ENCODE peak calls at places on chromosomes 16 and 17, in five cellular contexts. A is fibroblast of the aortic adventitia; R is activated CD4-positive, alpha-beta T cell treated with anti-CD3 and anti-CD28 coated beads, Interleukin-2, amount 50 U/mL, for 1 hour; U is activated T-helper 1 cell treated with anti-CD3 and anti-CD28 coated beads, Interleukin-12 subunit alpha, Interleukin-12 subunit beta, Interleukin-2, Interleukin-4 antibody, amounts not matched to agents 30 ng/mL and 10 ng/mL and 1 ng/mL, durations not matched to agents 14 hours and 24 hours and 36 hours; C is bronchial epithelial cell. T is an unnamed sample.

GRCh38 chr16:67092227-67092626 is 17.5 kb upstream of the PHAF1 start:
- DNase-seq in A (peak; percentile 68), R (no peak), U (no peak), C (no peak), T (no peak)

GRCh38 chr16:9797306-9797705 is 384.9 kb downstream of the GRIN2A start:
- DNase-seq in A (peak; percentile 82), R (no peak), U (no peak), C (peak; percentile 78), T (no peak)

GRCh38 chr16:68752602-68753001 is 15.5 kb downstream of the CDH1 start:
- DNase-seq in A (no peak), R (no peak), U (peak; percentile 20), C (no peak), T (peak; percentile 42)

GRCh38 chr17:56478836-56479447 is 114.6 kb upstream of the NOG start:
- DNase-seq in A (peak; percentile 28), R (no peak), U (no peak), C (peak; percentile 41), T (no peak)

GRCh38 chr17:16465861-16466338 is 26.1 kb downstream of the LRRC75A start:
- DNase-seq in A (peak; percentile 53), R (no peak), U (no peak), C (no peak), T (no peak)

GRCh38 chr16:57266531-57267268 is 17.8 kb downstream of the PLLP start:
- DNase-seq in A (no peak), R (peak; percentile 46), U (no peak), C (no peak), T (peak; percentile 52)

GRCh38 chr16:54422159-54422558 is 135.6 kb upstream of the IRX3 start:
- DNase-seq in A (no peak), R (no peak), U (no peak), C (no peak), T (no peak)

GRCh38 chr16:27284865-27285675 is 16.5 kb upstream of the NSMCE1 start:
- DNase-seq in A (no peak), R (no peak), U (no peak), C (no peak), T (no peak)

GRCh38 chr17:9271989-9272388 is 250.7 kb downstream of the NTN1 start:
- DNase-seq in A (no peak), R (no peak), U (no peak), C (no peak), T (no peak)

GRCh38 chr17:62601438-62601837 is 26.0 kb upstream of the MRC2 start:
- DNase-seq in A (peak; percentile 53), R (no peak), U (no peak), C (no peak), T (no peak)

GRCh38 chr17:17740627-17741237 is 59.5 kb downstream of the RAI1 start:
- DNase-seq in A (no peak), R (peak; percentile 49), U (no peak), C (peak; percentile 67), T (peak; percentile 28)

GRCh38 chr17:58002558-58002957 is 4.5 kb downstream of the SRSF1 start:
- DNase-seq in A (no peak), R (no peak), U (no peak), C (no peak), T (no peak)

GRCh38 chr17:80124351-80124981 is 22.5 kb downstream of the EIF4A3 start:
- DNase-seq in A (peak; percentile 56), R (no peak), U (no peak), C (peak; percentile 75), T (no peak)

GRCh38 chr17:42294469-42295398 is 6.4 kb downstream of the STAT5A start:
- DNase-seq in A (no peak), R (no peak), U (no peak), C (no peak), T (no peak)

GRCh38 chr17:57722704-57723043 is 22.4 kb downstream of the CCDC182 start:
- DNase-seq in A (no peak), R (no peak), U (no peak), C (no peak), T (no peak)

GRCh38 chr17:74467221-74467951 is 952 bp downstream of the CD300A start:
- DNase-seq in A (no peak), R (no peak), U (no peak), C (no peak), T (no peak)

GRCh38 chr16:82082543-82083244 is 47.6 kb downstream of the HSD17B2 start:
- DNase-seq in A (peak; percentile 15), R (no peak), U (peak; percentile 1), C (peak; percentile 91), T (no peak)

GRCh38 chr16:51450913-51451312 is 299.8 kb upstream of the SALL1 start:
- DNase-seq in A (no peak), R (no peak), U (no peak), C (no peak), T (no peak)

GRCh38 chr17:7586673-7587419 is 3.0 kb downstream of the SOX15 start:
- DNase-seq in A (no peak), R (no peak), U (no peak), C (peak; percentile 52), T (no peak)

GRCh38 chr17:80931421-80932265 is 60.0 kb upstream of the CHMP6 start:
- DNase-seq in A (peak; percentile 76), R (no peak), U (no peak), C (no peak), T (no peak)

GRCh38 chr17:42133461-42134041 is 10.9 kb downstream of the HSPB9 start:
- DNase-seq in A (no peak), R (peak; percentile 27), U (no peak), C (peak; percentile 27), T (no peak)

GRCh38 chr16:71954699-71955195 is 45.5 kb downstream of the PKD1L3 start:
- DNase-seq in A (no peak), R (no peak), U (no peak), C (no peak), T (no peak)

GRCh38 chr17:35117984-35118383 is 1.7 kb downstream of the RAD51D start:
- DNase-seq in A (peak; percentile 26), R (peak; percentile 20), U (peak; percentile 16), C (peak; percentile 34), T (no peak)

GRCh38 chr16:66908116-66908515 is 10.6 kb downstream of the CDH16 start:
- DNase-seq in A (no peak), R (no peak), U (no peak), C (no peak), T (no peak)

GRCh38 chr16:2858245-2859025 is 465 bp upstream of the PRSS22 start:
- DNase-seq in A (no peak), R (no peak), U (no peak), C (peak; percentile 68), T (no peak)

GRCh38 chr16:56669840-56670639 is 426 bp downstream of the MT1H start:
- DNase-seq in A (no peak), R (no peak), U (no peak), C (no peak), T (no peak)

GRCh38 chr17:31680126-31680525 is 178.9 kb downstream of the COPRS start:
- DNase-seq in A (no peak), R (no peak), U (peak; percentile 52), C (no peak), T (no peak)

GRCh38 chr16:2799205-2799851 is 1.1 kb downstream of the PRSS41 start:
- DNase-seq in A (no peak), R (no peak), U (no peak), C (no peak), T (no peak)

GRCh38 chr17:20172378-20172775 is 163.2 kb downstream of the SPECC1 start:
- DNase-seq in A (no peak), R (no peak), U (no peak), C (no peak), T (no peak)

GRCh38 chr17:82019905-82020873 is 2.5 kb downstream of the CENPX start:
- DNase-seq in A (peak; percentile 30), R (peak; percentile 60), U (peak; percentile 57), C (no peak), T (peak; percentile 46)

GRCh38 chr17:34542700-34543336 is 36.6 kb upstream of the TMEM132E start:
- DNase-seq in A (peak; percentile 25), R (peak; percentile 53), U (peak; percentile 17), C (peak; percentile 8), T (peak; percentile 48)

GRCh38 chr16:79247386-79247785 is 353.2 kb downstream of the MAF start:
- DNase-seq in A (no peak), R (no peak), U (no peak), C (no peak), T (no peak)

GRCh38 chr16:10518479-10519041 is 61.8 kb downstream of the EMP2 start:
- DNase-seq in A (no peak), R (no peak), U (no peak), C (no peak), T (no peak)

GRCh38 chr17:49117581-49118230 is 14.9 kb upstream of the B4GALNT2 start:
- DNase-seq in A (no peak), R (no peak), U (no peak), C (peak; percentile 78), T (no peak)

GRCh38 chr17:62111562-62112180 is 46.6 kb upstream of the MED13 start:
- DNase-seq in A (no peak), R (no peak), U (no peak), C (no peak), T (no peak)

GRCh38 chr17:48240562-48241130 is 133.1 kb downstream of the SNX11 start:
- DNase-seq in A (no peak), R (no peak), U (no peak), C (peak; percentile 34), T (no peak)

GRCh38 chr16:60686824-60687223 is 1349.4 kb downstream of the CDH8 start:
- DNase-seq in A (no peak), R (no peak), U (no peak), C (no peak), T (no peak)

GRCh38 chr17:77385750-77386501 is 245.2 kb downstream of the SEC14L1 start:
- DNase-seq in A (peak; percentile 66), R (no peak), U (no peak), C (no peak), T (no peak)

GRCh38 chr17:4936436-4936835 is 3.4 kb downstream of the SLC25A11 start:
- DNase-seq in A (no peak), R (no peak), U (no peak), C (no peak), T (no peak)